ENCODE peak calls at places on chromosomes 2 and 18, in six cellular contexts. P is breast epithelium, D is right atrium auricular region, L is body of pancreas, B is HCT116, V is heart right ventricle. G is an unnamed sample.

GRCh38 chr2:223711596-223712326 is 109.6 kb upstream of the SCG2 start:
- DNase-seq in D (no peak), L (no peak), B (no peak), P (no peak), V (no peak), G (no peak)

GRCh38 chr18:45821667-45822066 is 3.8 kb upstream of the SIGLEC15 start:
- DNase-seq in V (no peak), P (no peak), D (no peak), L (no peak), B (no peak), G (no peak)

GRCh38 chr2:18284331-18284730 is 276.1 kb downstream of the RDH14 start:
- DNase-seq in L (no peak), D (no peak), B (no peak), P (no peak), V (no peak), G (no peak)

GRCh38 chr2:76997296-76997695 is 524.9 kb downstream of the LRRTM4 start:
- DNase-seq in D (no peak), B (no peak), L (no peak), P (no peak), V (no peak), G (no peak)

GRCh38 chr2:11155326-11156059 is at the start of gene SLC66A3:
- DNase-seq in P (no peak), B (peak; percentile 59), V (no peak), D (no peak), L (peak; percentile 91), G (peak; percentile 89)

GRCh38 chr18:12934454-12935071 is 13.2 kb upstream of the SEH1L start:
- DNase-seq in D (peak; percentile 86), B (peak; percentile 71), P (peak; percentile 69), V (peak; percentile 81), L (peak; percentile 87), G (no peak)

GRCh38 chr2:219308142-219309093 is 783 bp downstream of the PTPRN start:
- DNase-seq in P (no peak), V (peak; percentile 72), L (peak; percentile 54), D (no peak), B (peak; percentile 29), G (peak; percentile 43)

GRCh38 chr2:66888246-66888645 is 453.3 kb downstream of the MEIS1 start:
- DNase-seq in V (no peak), L (no peak), B (no peak), D (no peak), P (no peak), G (no peak)

GRCh38 chr2:127706215-127706990 is 5.1 kb downstream of the SFT2D3 start:
- DNase-seq in P (no peak), L (no peak), V (no peak), D (no peak), B (no peak), G (no peak)

GRCh38 chr2:202034249-202035088 is 814 bp downstream of the FZD7 start:
- DNase-seq in B (no peak), V (peak; percentile 40), L (no peak), D (no peak), P (no peak), G (peak; percentile 47)

GRCh38 chr2:240613781-240614180 is 11.5 kb upstream of the GPR35 start:
- DNase-seq in L (no peak), V (no peak), D (no peak), B (no peak), P (no peak), G (no peak)

GRCh38 chr2:180196419-180196977 is 189.4 kb upstream of the CWC22 start:
- DNase-seq in L (no peak), B (no peak), V (no peak), P (no peak), D (no peak), G (no peak)

GRCh38 chr2:33274524-33274923 is 201.9 kb upstream of the RASGRP3 start:
- DNase-seq in L (no peak), P (no peak), V (no peak), B (no peak), D (no peak), G (no peak)

GRCh38 chr2:33273479-33273878 is 203.0 kb upstream of the RASGRP3 start:
- DNase-seq in L (no peak), D (no peak), P (no peak), B (no peak), V (no peak), G (no peak)

GRCh38 chr2:33275689-33276444 is 200.6 kb upstream of the RASGRP3 start:
- DNase-seq in B (peak; percentile 6), D (peak; percentile 91), P (peak; percentile 25), L (peak; percentile 48), V (peak; percentile 25), G (no peak)

GRCh38 chr2:33268246-33268831 is 208.1 kb upstream of the RASGRP3 start:
- DNase-seq in D (no peak), P (no peak), L (no peak), V (no peak), B (no peak), G (no peak)

GRCh38 chr2:33272001-33272400 is 204.4 kb upstream of the RASGRP3 start:
- DNase-seq in L (no peak), B (no peak), V (no peak), D (no peak), P (no peak), G (peak; percentile 82)
- H3K4me3 ChIP-seq in L (no peak overlapping the region), B (no peak overlapping the region), V (no peak overlapping the region), D (no peak overlapping the region), P (no peak overlapping the region), G (no peak overlapping the region)

GRCh38 chr18:49856531-49856930 is 43.2 kb upstream of the ACAA2 start:
- DNase-seq in L (no peak), B (no peak), D (no peak), P (no peak), V (no peak), G (no peak)

GRCh38 chr18:49855711-49856110 is 42.4 kb upstream of the ACAA2 start:
- DNase-seq in L (no peak), V (no peak), B (no peak), D (no peak), P (no peak), G (no peak)

GRCh38 chr18:49858309-49859005 is 45.1 kb upstream of the ACAA2 start:
- DNase-seq in B (peak; percentile 68), L (peak; percentile 80), P (peak; percentile 26), D (peak; percentile 79), V (peak; percentile 58), G (no peak)

GRCh38 chr18:49859006-49859359 is 45.6 kb upstream of the ACAA2 start:
- DNase-seq in V (no peak), P (no peak), L (no peak), D (no peak), B (no peak), G (no peak)

DNA sequence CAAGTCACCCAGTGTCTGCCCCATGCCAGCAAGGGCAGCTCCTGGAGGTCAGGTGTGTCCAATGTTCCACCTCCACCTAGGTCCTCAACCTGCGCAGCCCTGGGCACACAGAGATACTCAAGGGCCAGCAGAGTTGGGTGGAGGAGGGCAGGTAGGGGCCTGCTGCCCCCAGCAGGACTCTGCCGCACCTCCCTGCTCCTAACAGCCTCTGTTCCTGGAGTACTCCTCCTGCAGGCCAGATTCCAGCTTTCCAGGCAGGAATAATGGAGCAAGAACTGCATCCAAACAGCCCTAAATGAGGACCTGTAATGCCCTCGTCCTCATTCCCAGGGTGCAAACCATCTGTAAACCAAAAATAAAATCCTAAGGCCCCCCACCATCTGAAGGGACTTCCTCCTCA is 44.4 kb upstream of the ACAA2 start:
- DNase-seq in V (no peak), B (no peak), L (no peak), D (no peak), P (no peak), G (no peak)
- TF ChIP-seq CTCF in V (no peak), B (no peak), L (no peak), D (no peak), P (no peak), G (no peak)

GRCh38 chr2:241724259-241724974 is 10.0 kb upstream of the D2HGDH start:
- DNase-seq in P (no peak), B (no peak), L (no peak), D (no peak), V (no peak), G (no peak)

GRCh38 chr2:241722896-241723454 is 11.5 kb upstream of the D2HGDH start:
- DNase-seq in P (no peak), L (no peak), B (no peak), D (no peak), V (no peak), G (no peak)

GRCh38 chr2:241728000-241728399 is 6.4 kb upstream of the D2HGDH start:
- DNase-seq in D (peak; percentile 59), P (no peak), L (no peak), V (peak; percentile 44), B (no peak), G (no peak)

GRCh38 chr2:241726459-241726858 is 8.0 kb upstream of the D2HGDH start:
- DNase-seq in V (no peak), D (no peak), L (no peak), P (no peak), B (no peak), G (no peak)

DNA sequence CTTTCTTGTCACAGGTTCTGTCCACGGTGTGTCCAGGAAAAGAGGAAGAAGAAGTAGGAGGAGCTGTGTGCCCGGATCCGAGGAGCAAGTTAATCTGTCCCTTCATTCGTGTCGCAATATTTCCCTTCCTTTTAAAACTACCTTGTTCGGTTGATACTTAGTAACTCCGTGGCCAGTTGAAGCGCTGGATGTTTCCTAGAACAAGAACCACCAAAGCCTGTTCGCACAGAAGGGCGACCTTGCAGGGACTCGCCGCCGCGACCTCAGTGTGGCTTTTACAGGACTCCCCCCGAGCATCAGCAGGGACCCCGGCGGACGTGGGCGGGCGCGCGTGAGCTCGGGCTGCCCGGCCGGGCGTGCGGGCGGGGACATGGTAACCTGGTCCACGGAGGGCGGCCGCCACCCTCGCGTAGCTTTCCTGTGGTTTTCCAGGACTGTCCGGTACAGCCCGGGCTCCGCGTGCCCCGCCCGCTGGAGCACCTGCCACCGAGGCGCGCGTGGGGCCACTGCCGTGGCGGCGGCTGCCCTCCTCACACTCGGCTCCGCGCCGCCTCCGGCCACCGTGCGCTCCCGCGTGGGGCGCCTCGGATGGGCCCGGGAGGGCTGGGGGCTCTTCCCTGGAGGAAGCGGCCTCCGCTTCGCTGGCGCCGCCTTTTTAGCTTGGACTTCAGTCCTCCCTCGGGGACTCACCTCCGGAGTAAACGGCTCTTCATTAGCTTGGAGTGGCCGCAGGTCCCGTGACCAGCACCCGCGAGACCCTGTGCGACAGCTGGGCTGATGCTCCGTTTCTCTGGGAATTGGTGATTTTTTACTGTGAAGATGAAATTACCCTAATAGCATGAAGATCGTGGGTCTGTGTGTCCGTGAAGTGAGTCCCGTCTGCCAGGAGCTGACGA is 9.2 kb upstream of the D2HGDH start:
- DNase-seq in D (no peak), B (no peak), L (no peak), P (no peak), V (no peak), G (no peak)
- H3K36me3 ChIP-seq in D (peaks cover 21% of the 10 kb centered on the region), B (peaks cover 5% of the 10 kb centered on the region), L (peaks cover 11% of the 10 kb centered on the region), P (peaks cover 2% of the 10 kb centered on the region), V (peaks cover 58% of the 10 kb centered on the region), G (peaks cover 18% of the 10 kb centered on the region)

GRCh38 chr2:100105678-100106054 is 36.7 kb downstream of the AFF3 start:
- DNase-seq in D (no peak), B (no peak), P (no peak), L (no peak), V (no peak), G (peak; percentile 20)
- H3K4me3 ChIP-seq in D (peak overlapping the region; percentile 69), B (no peak overlapping the region), P (peak overlapping the region; percentile 62), L (no peak overlapping the region), V (peak overlapping the region; percentile 85), G (peak overlapping the region; percentile 46)

GRCh38 chr18:27608742-27609141 is 423.6 kb upstream of the CHST9 start:
- DNase-seq in B (no peak), V (no peak), P (no peak), L (no peak), D (no peak), G (no peak)
- TF ChIP-seq CTCF in B (peak; percentile 4), V (peak; percentile 22), P (no peak), L (no peak), D (peak; percentile 26), G (peak; percentile 56)